ENCODE peak calls at places on chromosomes 16 and 17, in five cellular contexts. D is left ventricle myocardium inferior, I is psoas muscle, T is sigmoid colon, W is PC-3. B is an unnamed sample.

GRCh38 chr17:633133-633532 is 81.5 kb downstream of the VPS53 start:
- DNase-seq in W (no peak), I (no peak), T (no peak), D (no peak), B (no peak)

GRCh38 chr16:67528870-67529638 is 425 bp downstream of the RIPOR1 start:
- DNase-seq in W (peak), T (no peak), D (peak), I (no peak), B (peak)

GRCh38 chr17:9218911-9219310 is 197.6 kb downstream of the NTN1 start:
- DNase-seq in T (no peak), D (no peak), I (no peak), W (no peak), B (no peak)

GRCh38 chr17:50853781-50854180 is 12.4 kb downstream of the TOB1 start:
- DNase-seq in I (no peak), T (no peak), D (no peak), W (no peak), B (peak)

GRCh38 chr17:43832976-43833829 is at the start of gene MPP3:
- DNase-seq in W (peak), D (peak), T (peak), I (peak), B (peak)

GRCh38 chr17:14331200-14331981 is 30.5 kb downstream of the HS3ST3B1 start:
- DNase-seq in I (no peak), D (no peak), T (no peak), W (no peak), B (peak)

GRCh38 chr16:48206594-48207242 is 37.4 kb upstream of the LONP2 start:
- DNase-seq in I (no peak), D (no peak), T (no peak), W (peak), B (no peak)

GRCh38 chr16:57413301-57413730 is 8.7 kb downstream of the CCL17 start:
- DNase-seq in T (no peak), I (no peak), D (no peak), W (no peak), B (no peak)

GRCh38 chr17:45132302-45132568 is at the start of gene PLCD3:
- DNase-seq in D (peak), T (no peak), I (no peak), W (no peak), B (no peak)

GRCh38 chr16:80526418-80527061 is 14.3 kb upstream of the DYNLRB2 start:
- DNase-seq in T (no peak), W (peak), I (peak), D (no peak), B (peak)

GRCh38 chr16:58027341-58028167 is 2.0 kb downstream of the MMP15 start:
- DNase-seq in T (no peak), D (peak), W (peak), I (peak), B (peak)

GRCh38 chr17:53607475-53607874 is 215.3 kb upstream of the KIF2B start:
- DNase-seq in D (no peak), I (no peak), W (no peak), T (no peak), B (peak)

GRCh38 chr17:8144401-8145295 is 7.6 kb downstream of the PER1 start:
- DNase-seq in D (no peak), W (no peak), T (peak), I (no peak), B (peak)

GRCh38 chr17:34254651-34255380 is at the start of gene CCL2:
- DNase-seq in D (peak), T (peak), I (peak), W (no peak), B (peak)

GRCh38 chr17:17189559-17189958 is 16.6 kb downstream of the PLD6 start:
- DNase-seq in D (no peak), W (no peak), T (no peak), I (no peak), B (no peak)

GRCh38 chr17:42111901-42112551 is 488 bp downstream of the DHX58 start:
- DNase-seq in D (no peak), T (peak), I (no peak), W (no peak), B (peak)

GRCh38 chr16:23807028-23807427 is 28.8 kb upstream of the PRKCB start:
- DNase-seq in W (no peak), T (no peak), I (no peak), D (no peak), B (no peak)

GRCh38 chr17:50618300-50618699 is 16.4 kb upstream of the ABCC3 start:
- DNase-seq in T (no peak), D (no peak), I (no peak), W (no peak), B (no peak)

GRCh38 chr17:66098040-66098439 is 93.9 kb downstream of the CEP112 start:
- DNase-seq in T (no peak), I (no peak), D (no peak), W (peak), B (no peak)

GRCh38 chr17:50529849-50530248 is 2.7 kb upstream of the EPN3 start:
- DNase-seq in T (no peak), D (no peak), I (no peak), W (no peak), B (no peak)

GRCh38 chr16:3013491-3013951 is 798 bp downstream of the CLDN9 start:
- DNase-seq in T (no peak), D (no peak), W (peak), I (no peak), B (peak)

GRCh38 chr17:66814570-66814969 is 20.3 kb upstream of the CACNG5 start:
- DNase-seq in T (peak), D (no peak), W (no peak), I (no peak), B (peak)

GRCh38 chr17:48451489-48451888 is 21.5 kb upstream of the SKAP1 start:
- DNase-seq in W (no peak), T (no peak), D (no peak), I (no peak), B (no peak)

GRCh38 chr17:36705651-36706436 is 104.5 kb downstream of the MRM1 start:
- DNase-seq in T (no peak), D (no peak), I (peak), W (peak), B (peak)

GRCh38 chr17:19338031-19338990 is 24.2 kb downstream of the B9D1 start:
- DNase-seq in T (peak), I (peak), D (peak), W (peak), B (peak)

GRCh38 chr16:24118126-24118821 is 137.9 kb upstream of the CACNG3 start:
- DNase-seq in W (no peak), D (no peak), T (no peak), I (no peak), B (peak)

GRCh38 chr17:66091440-66092080 is 100.4 kb downstream of the CEP112 start:
- DNase-seq in W (no peak), D (no peak), I (no peak), T (no peak), B (no peak)

GRCh38 chr16:8986818-8987191 is 23.1 kb upstream of the USP7 start:
- DNase-seq in W (no peak), T (no peak), I (no peak), D (no peak), B (no peak)

GRCh38 chr17:36742267-36743000 is 141.1 kb downstream of the MRM1 start:
- DNase-seq in T (no peak), D (no peak), W (no peak), I (no peak), B (peak)

GRCh38 chr16:70551788-70552187 is 28.2 kb downstream of the SF3B3 start:
- DNase-seq in W (no peak), I (no peak), T (no peak), D (no peak), B (no peak)

GRCh38 chr17:74201250-74201649 is 2.2 kb upstream of the RPL38 start:
- DNase-seq in T (peak), D (no peak), W (peak), I (no peak), B (no peak)

GRCh38 chr17:74198694-74199093 is 4.8 kb upstream of the RPL38 start:
- DNase-seq in I (no peak), D (no peak), T (no peak), W (no peak), B (no peak)

GRCh38 chr17:74199306-74200092 is 4.0 kb upstream of the RPL38 start:
- DNase-seq in T (peak), I (peak), W (peak), D (peak), B (peak)

GRCh38 chr17:74197801-74198200 is 5.7 kb upstream of the RPL38 start:
- DNase-seq in W (no peak), D (no peak), T (no peak), I (no peak), B (no peak)

DNA sequence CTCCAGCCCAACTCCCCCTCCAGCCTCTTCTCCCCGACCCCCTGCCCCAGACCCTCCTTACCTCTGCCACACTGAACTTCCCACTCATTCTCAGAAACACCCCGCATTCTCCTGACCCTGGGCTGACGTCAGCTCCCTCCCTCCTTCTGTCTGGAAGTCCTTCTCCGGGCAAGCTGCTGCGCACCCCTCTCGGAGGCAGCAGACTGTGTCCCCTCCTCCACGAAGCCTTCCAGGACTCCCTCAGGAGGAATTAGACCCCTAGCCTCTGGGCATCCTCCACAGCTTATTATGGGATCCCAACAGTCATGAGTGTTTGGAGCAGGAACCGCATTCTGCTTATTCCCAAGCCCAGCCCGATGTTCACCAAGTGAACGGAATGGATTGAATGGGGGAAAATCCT is 3.4 kb upstream of the RPL38 start:
- DNase-seq in D (no peak), W (no peak), T (no peak), I (no peak), B (no peak)
- H3K27ac ChIP-seq in D (no peak), W (no peak), T (no peak), I (no peak), B (no peak)

GRCh38 chr17:63626551-63627228 is 4.5 kb downstream of the MAP3K3 start:
- DNase-seq in W (peak), D (no peak), T (no peak), I (no peak), B (no peak)

GRCh38 chr17:63621229-63621683 is 961 bp upstream of the MAP3K3 start:
- DNase-seq in D (no peak), T (no peak), I (no peak), W (no peak), B (no peak)

GRCh38 chr17:63622571-63623390 is 564 bp downstream of the MAP3K3 start:
- DNase-seq in W (peak), T (peak), I (peak), D (peak), B (peak)

GRCh38 chr17:63621684-63622570 is at the start of gene MAP3K3:
- DNase-seq in D (peak), I (peak), W (peak), T (peak), B (peak)

GRCh38 chr17:63623786-63624185 is 1.6 kb downstream of the MAP3K3 start:
- DNase-seq in D (no peak), T (no peak), W (no peak), I (no peak), B (no peak)
- H3K27ac ChIP-seq in D (peak), T (peak), W (no peak), I (peak), B (no peak)

DNA sequence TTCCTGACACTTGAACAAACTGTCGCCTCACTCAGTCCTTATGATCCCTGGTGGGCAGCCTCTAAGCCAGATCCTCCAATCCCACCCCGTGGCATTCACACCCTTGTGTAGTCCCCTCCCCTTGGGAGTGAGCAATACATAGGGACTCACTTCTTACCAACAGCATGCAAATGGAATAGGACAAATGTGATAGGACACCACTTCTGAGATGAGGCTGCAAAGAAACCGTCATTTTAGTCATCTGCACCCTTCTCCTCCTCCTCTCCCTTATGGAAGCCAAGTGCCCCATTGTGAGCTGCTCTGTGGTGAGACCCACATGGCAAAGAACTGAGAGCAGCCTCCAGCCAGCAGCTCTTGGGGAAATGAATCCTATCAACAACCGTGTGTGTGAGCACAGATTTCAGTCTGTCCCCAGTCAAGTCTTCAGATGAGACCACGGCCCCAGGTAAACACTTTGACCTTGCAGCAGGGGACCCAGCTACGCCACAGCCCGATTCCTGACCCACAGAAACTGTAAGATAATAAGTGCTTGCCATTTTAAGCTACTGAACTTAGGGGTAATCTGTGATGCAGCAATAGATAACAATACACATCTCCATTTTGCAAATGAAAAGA is 46.9 kb downstream of the ZFHX3 start:
- DNase-seq in W (no peak), T (no peak), D (no peak), I (no peak), B (no peak)
- H3K27ac ChIP-seq in W (no peak), T (peak), D (peak), I (peak), B (peak)

DNA sequence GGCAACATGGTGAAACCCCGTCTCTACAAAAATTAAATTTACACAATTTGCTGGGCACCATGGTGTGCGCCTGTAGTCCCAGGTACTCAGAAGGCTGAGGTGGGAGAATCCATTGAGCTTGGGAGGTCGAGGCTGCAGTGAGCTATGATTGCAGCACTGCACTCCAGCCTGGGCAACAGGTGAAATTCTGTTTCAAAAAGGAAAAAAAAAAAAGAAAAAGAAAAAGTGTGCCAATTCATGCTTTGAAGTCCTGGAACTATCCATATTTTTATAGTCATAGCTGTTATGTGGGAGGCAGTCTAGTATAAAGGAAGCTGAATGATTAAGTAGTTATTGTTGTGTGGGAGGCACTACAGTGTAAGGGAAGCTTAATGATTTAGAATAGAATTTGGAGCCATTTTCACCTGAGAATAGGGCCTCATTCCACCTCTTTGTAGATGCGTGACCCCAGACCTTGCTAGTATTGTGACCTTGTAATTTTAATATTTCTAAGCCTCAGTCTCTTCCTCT is 31.6 kb downstream of the IQCK start:
- DNase-seq in D (no peak), W (no peak), I (no peak), T (no peak), B (no peak)
- H3K27ac ChIP-seq in D (peak), W (no peak), I (no peak), T (no peak), B (no peak)

GRCh38 chr17:73280191-73280590 is 18.5 kb upstream of the CPSF4L start:
- DNase-seq in T (no peak), W (no peak), I (no peak), D (no peak), B (no peak)
- H3K27ac ChIP-seq in T (peak), W (no peak), I (no peak), D (peak), B (no peak)

DNA sequence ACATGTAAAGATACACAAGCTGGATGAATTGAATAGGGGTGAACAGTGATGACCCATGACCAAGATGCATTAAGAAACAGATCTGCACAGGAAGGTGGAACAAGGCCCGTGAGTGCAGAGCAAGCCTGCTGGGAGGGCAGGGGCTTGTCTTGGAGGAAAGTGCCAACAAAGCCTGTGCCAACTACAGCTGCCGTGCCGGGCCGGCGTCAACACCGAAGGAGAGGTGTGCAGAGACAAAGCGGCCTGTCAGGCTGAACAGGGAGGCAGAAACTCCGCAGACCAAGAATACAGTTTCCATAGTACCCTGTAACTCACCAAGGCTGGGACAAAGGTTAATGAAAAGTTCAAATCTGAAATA is 46.7 kb downstream of the ANKRD11 start:
- DNase-seq in T (no peak), W (no peak), D (peak), I (no peak), B (no peak)
- H3K27ac ChIP-seq in T (peak), W (peak), D (peak), I (peak), B (peak)

GRCh38 chr16:46848768-46849764 is 18.1 kb upstream of the C16orf87 start:
- DNase-seq in T (no peak), I (no peak), D (no peak), W (no peak), B (no peak)
- H3K27ac ChIP-seq in T (no peak), I (no peak), D (no peak), W (no peak), B (no peak)

DNA sequence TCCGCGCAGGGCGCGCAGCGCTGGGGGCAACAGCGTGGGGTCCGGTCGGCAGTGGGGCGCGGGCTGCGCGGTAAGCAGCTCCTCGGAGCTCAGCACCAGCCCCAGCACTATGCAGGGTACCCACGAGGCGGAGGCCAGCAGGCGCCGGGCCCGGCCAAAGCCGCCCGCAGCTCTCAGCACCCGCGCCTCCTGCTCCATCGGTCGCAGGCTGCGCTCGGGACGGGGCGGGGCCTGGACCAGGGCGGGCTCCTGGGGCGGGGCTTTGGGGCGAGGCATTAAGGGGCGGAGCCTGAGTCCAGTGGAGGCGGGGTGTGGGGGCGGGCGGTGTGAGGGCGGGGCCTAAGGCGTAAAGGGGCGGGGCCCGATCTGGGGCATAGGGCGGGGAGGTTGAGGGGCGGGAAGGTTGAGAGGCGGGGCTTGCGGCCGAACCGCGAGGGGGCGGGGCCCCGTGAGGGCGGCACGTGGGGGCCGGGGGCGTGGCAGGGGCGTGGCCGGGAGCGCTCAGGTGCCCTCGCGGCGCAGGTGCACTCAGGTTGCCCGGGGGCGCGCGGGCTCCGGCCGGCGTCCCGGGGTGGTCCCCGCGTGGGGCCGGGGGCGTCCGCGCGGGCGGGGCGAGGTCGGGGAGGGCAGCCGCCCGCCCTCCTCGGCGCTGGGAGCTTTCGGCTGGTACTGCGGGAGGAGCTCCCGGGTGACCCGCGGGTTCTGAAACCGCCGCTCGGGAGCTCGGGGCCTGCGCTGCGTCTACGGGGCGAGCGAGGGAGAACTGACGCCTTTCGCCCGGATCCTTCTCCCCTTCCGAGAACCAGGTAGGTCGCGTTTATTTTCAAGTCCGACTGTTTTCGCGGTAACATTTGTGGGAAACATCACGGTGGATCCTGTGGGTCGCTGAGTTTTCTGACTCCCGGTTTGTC is 1.4 kb upstream of the SLC22A31 start:
- DNase-seq in T (peak), I (peak), D (peak), W (peak), B (peak)
- H3K27ac ChIP-seq in T (no peak), I (no peak), D (no peak), W (no peak), B (no peak)

GRCh38 chr17:64109400-64109799 is 20.5 kb downstream of the ERN1 start:
- DNase-seq in D (no peak), T (no peak), W (no peak), I (no peak), B (peak)

GRCh38 chr17:64115043-64115698 is 14.8 kb downstream of the ERN1 start:
- DNase-seq in W (peak), D (no peak), T (no peak), I (no peak), B (peak)

GRCh38 chr17:64110436-64111152 is 19.4 kb downstream of the ERN1 start:
- DNase-seq in I (no peak), D (no peak), T (no peak), W (no peak), B (peak)

GRCh38 chr17:64112978-64113377 is 17.0 kb downstream of the ERN1 start:
- DNase-seq in T (no peak), D (no peak), W (no peak), I (no peak), B (no peak)

DNA sequence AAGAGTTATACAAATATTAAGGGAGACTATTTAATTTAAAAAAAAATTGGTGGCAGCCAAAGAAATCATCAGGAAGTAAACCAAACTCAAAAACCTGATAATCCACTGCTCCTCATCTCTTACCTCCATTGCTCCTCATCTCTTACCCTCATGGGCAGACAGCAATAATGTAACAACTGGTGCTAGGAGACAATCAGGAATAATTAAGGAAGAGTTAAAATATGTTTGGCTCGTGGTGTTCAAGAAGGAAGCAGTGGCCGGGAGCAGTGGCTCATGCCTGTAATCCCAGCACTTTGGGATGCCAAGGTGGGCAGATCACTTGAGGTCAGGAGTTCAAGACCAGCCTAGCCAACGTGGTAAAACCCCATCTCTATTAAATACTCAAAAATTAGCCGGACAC is 18.1 kb downstream of the ERN1 start:
- DNase-seq in D (no peak), W (no peak), I (no peak), T (no peak), B (no peak)
- H3K27ac ChIP-seq in D (no peak), W (no peak), I (no peak), T (no peak), B (no peak)